ENCODE peak calls at places on chromosomes 1 and 21, in nine cellular contexts. N is transverse colon, H is fibroblast of lung, U is colonic mucosa, Q is psoas muscle, C is uterus, Z is lower lobe of right lung, Y is breast epithelium, V is HCT116. M is an unnamed sample.

GRCh38 chr1:36342426-36343185 is 19.2 kb upstream of the EVA1B start:
- DNase-seq in N (peak), H (peak), U (peak), Q (peak), C (peak), Z (peak), Y (no peak), V (no peak), M (peak)

GRCh38 chr1:8170059-8170835 is 144.1 kb upstream of the ERRFI1 start:
- DNase-seq in N (no peak), H (no peak), U (peak), Q (peak), C (no peak), Z (no peak), Y (no peak), V (no peak), M (no peak)

GRCh38 chr1:187617776-187618175 is 789.0 kb downstream of the PLA2G4A start:
- DNase-seq in N (no peak), H (no peak), U (no peak), Q (no peak), C (no peak), Z (no peak), Y (no peak), V (no peak), M (no peak)

GRCh38 chr1:168348146-168348709 is 67.6 kb downstream of the TBX19 start:
- DNase-seq in N (no peak), H (peak), U (no peak), Q (no peak), C (no peak), Z (no peak), Y (no peak), V (peak), M (no peak)

GRCh38 chr21:44728716-44729115 is 17.3 kb upstream of the TSPEAR start:
- DNase-seq in N (no peak), H (no peak), U (no peak), Q (no peak), C (no peak), Z (no peak), Y (no peak), V (no peak), M (no peak)

GRCh38 chr1:85576642-85577420 is 3.7 kb upstream of the CCN1 start:
- DNase-seq in N (peak), H (peak), U (peak), Q (peak), C (peak), Z (peak), Y (peak), V (peak), M (no peak)

GRCh38 chr1:200890818-200891773 is 3.6 kb upstream of the INAVA start:
- DNase-seq in N (peak), H (peak), U (peak), Q (no peak), C (no peak), Z (no peak), Y (no peak), V (peak), M (peak)

GRCh38 chr1:39826583-39826982 is 37.9 kb upstream of the BMP8B start:
- DNase-seq in N (no peak), H (no peak), U (peak), Q (no peak), C (no peak), Z (no peak), Y (no peak), V (no peak), M (no peak)

GRCh38 chr1:154170547-154171221 is 15.8 kb upstream of the NUP210L start:
- DNase-seq in N (no peak), H (no peak), U (no peak), Q (no peak), C (no peak), Z (no peak), Y (no peak), V (no peak), M (no peak)

GRCh38 chr1:68969430-68969829 is 472.5 kb upstream of the DEPDC1 start:
- DNase-seq in N (no peak), H (no peak), U (no peak), Q (no peak), C (no peak), Z (no peak), Y (no peak), V (no peak), M (no peak)

GRCh38 chr1:55231745-55232144 is 16.6 kb upstream of the USP24 start:
- DNase-seq in N (no peak), H (no peak), U (no peak), Q (no peak), C (no peak), Z (no peak), Y (no peak), V (no peak), M (no peak)

GRCh38 chr1:52180176-52180575 is 38.3 kb downstream of the ZFYVE9 start:
- DNase-seq in N (no peak), H (no peak), U (no peak), Q (no peak), C (no peak), Z (no peak), Y (no peak), V (no peak), M (no peak)

GRCh38 chr1:43558346-43558841 is 27.7 kb downstream of the PTPRF start:
- DNase-seq in N (peak), H (peak), U (peak), Q (no peak), C (peak), Z (peak), Y (no peak), V (no peak), M (no peak)

GRCh38 chr21:46431884-46432488 is 26.7 kb upstream of the DIP2A start:
- DNase-seq in N (no peak), H (no peak), U (no peak), Q (peak), C (no peak), Z (peak), Y (no peak), V (no peak), M (peak)

GRCh38 chr1:182351790-182352364 is 39.7 kb downstream of the GLUL start:
- DNase-seq in N (no peak), H (no peak), U (no peak), Q (no peak), C (no peak), Z (no peak), Y (no peak), V (no peak), M (no peak)

GRCh38 chr1:13828454-13829151 is 128.6 kb downstream of the PRDM2 start:
- DNase-seq in N (peak), H (no peak), U (peak), Q (peak), C (no peak), Z (peak), Y (peak), V (peak), M (no peak)

GRCh38 chr21:29436143-29436542 is 137.4 kb downstream of the BACH1 start:
- DNase-seq in N (no peak), H (peak), U (no peak), Q (no peak), C (no peak), Z (no peak), Y (no peak), V (no peak), M (no peak)

GRCh38 chr1:215682232-215682631 is 115.1 kb downstream of the KCTD3 start:
- DNase-seq in N (no peak), H (no peak), U (no peak), Q (no peak), C (no peak), Z (no peak), Y (no peak), V (no peak), M (no peak)

GRCh38 chr1:211830055-211830329 is 571 bp downstream of the LPGAT1 start:
- DNase-seq in N (no peak), H (no peak), U (no peak), Q (no peak), C (no peak), Z (no peak), Y (no peak), V (no peak), M (no peak)

GRCh38 chr1:6273380-6273891 is 12.5 kb upstream of the GPR153 start:
- DNase-seq in N (no peak), H (peak), U (no peak), Q (no peak), C (peak), Z (no peak), Y (no peak), V (no peak), M (no peak)

GRCh38 chr1:245803666-245804037 is 648.9 kb downstream of the KIF26B start:
- DNase-seq in N (no peak), H (no peak), U (no peak), Q (no peak), C (no peak), Z (no peak), Y (no peak), V (no peak), M (no peak)

GRCh38 chr1:245990315-245991022 is 516.6 kb downstream of the SMYD3 start:
- DNase-seq in N (no peak), H (no peak), U (no peak), Q (no peak), C (no peak), Z (no peak), Y (no peak), V (no peak), M (no peak)

GRCh38 chr1:149936992-149937705 is 470 bp upstream of the MTMR11 start:
- DNase-seq in N (peak), H (peak), U (peak), Q (no peak), C (no peak), Z (no peak), Y (no peak), V (peak), M (no peak)

GRCh38 chr1:54861070-54861761 is 25.8 kb downstream of the DHCR24 start:
- DNase-seq in N (no peak), H (no peak), U (no peak), Q (no peak), C (no peak), Z (no peak), Y (no peak), V (no peak), M (no peak)

GRCh38 chr1:211327341-211327921 is 798 bp downstream of the TRAF5 start:
- DNase-seq in N (peak), H (peak), U (peak), Q (no peak), C (peak), Z (no peak), Y (no peak), V (no peak), M (no peak)

GRCh38 chr1:171884475-171884874 is 43.2 kb downstream of the DNM3 start:
- DNase-seq in N (no peak), H (no peak), U (no peak), Q (no peak), C (no peak), Z (no peak), Y (no peak), V (no peak), M (no peak)

GRCh38 chr1:209689484-209689883 is 14.3 kb downstream of the G0S2 start:
- DNase-seq in N (no peak), H (no peak), U (peak), Q (no peak), C (no peak), Z (no peak), Y (no peak), V (no peak), M (no peak)

GRCh38 chr1:110607663-110608230 is 1.6 kb upstream of the KCNA2 start:
- DNase-seq in N (no peak), H (no peak), U (no peak), Q (no peak), C (no peak), Z (no peak), Y (no peak), V (no peak), M (no peak)

GRCh38 chr1:62870148-62870547 is 86.2 kb downstream of the ATG4C start:
- DNase-seq in N (no peak), H (peak), U (no peak), Q (no peak), C (no peak), Z (no peak), Y (no peak), V (no peak), M (no peak)

GRCh38 chr1:179825201-179825600 is 52.4 kb downstream of the TOR1AIP2 start:
- DNase-seq in N (no peak), H (no peak), U (no peak), Q (peak), C (no peak), Z (no peak), Y (no peak), V (no peak), M (no peak)

GRCh38 chr1:213947200-213947775 is 40.5 kb upstream of the PROX1 start:
- DNase-seq in N (no peak), H (no peak), U (peak), Q (no peak), C (no peak), Z (no peak), Y (no peak), V (no peak), M (no peak)

GRCh38 chr1:90717665-90718410 is 736 bp upstream of the BARHL2 start:
- DNase-seq in N (peak), H (peak), U (peak), Q (no peak), C (no peak), Z (no peak), Y (no peak), V (no peak), M (no peak)

GRCh38 chr21:31530364-31530763 is 129.1 kb upstream of the SOD1 start:
- DNase-seq in N (no peak), H (no peak), U (no peak), Q (no peak), C (no peak), Z (no peak), Y (no peak), V (no peak), M (no peak)

GRCh38 chr1:37465596-37466517 is 8.5 kb upstream of the ZC3H12A start:
- DNase-seq in N (no peak), H (peak), U (no peak), Q (no peak), C (no peak), Z (no peak), Y (no peak), V (no peak), M (no peak)

GRCh38 chr1:36115931-36116330 is 9.1 kb downstream of the COL8A2 start:
- DNase-seq in N (no peak), H (no peak), U (no peak), Q (no peak), C (no peak), Z (no peak), Y (no peak), V (no peak), M (no peak)

GRCh38 chr1:56339786-56340465 is 239.4 kb downstream of the PLPP3 start:
- DNase-seq in N (no peak), H (peak), U (no peak), Q (no peak), C (no peak), Z (no peak), Y (no peak), V (no peak), M (no peak)

GRCh38 chr1:29381426-29381825 is 145.1 kb downstream of the PTPRU start:
- DNase-seq in N (no peak), H (no peak), U (no peak), Q (no peak), C (no peak), Z (no peak), Y (no peak), V (no peak), M (no peak)

GRCh38 chr1:29382851-29383588 is 146.7 kb downstream of the PTPRU start:
- DNase-seq in N (no peak), H (no peak), U (no peak), Q (no peak), C (no peak), Z (no peak), Y (no peak), V (no peak), M (no peak)

GRCh38 chr1:29380532-29380931 is 144.2 kb downstream of the PTPRU start:
- DNase-seq in N (no peak), H (peak), U (no peak), Q (no peak), C (no peak), Z (no peak), Y (no peak), V (no peak), M (no peak)

GRCh38 chr1:29383972-29384371 is 147.7 kb downstream of the PTPRU start:
- DNase-seq in N (no peak), H (peak), U (no peak), Q (no peak), C (no peak), Z (no peak), Y (no peak), V (no peak), M (no peak)

DNA sequence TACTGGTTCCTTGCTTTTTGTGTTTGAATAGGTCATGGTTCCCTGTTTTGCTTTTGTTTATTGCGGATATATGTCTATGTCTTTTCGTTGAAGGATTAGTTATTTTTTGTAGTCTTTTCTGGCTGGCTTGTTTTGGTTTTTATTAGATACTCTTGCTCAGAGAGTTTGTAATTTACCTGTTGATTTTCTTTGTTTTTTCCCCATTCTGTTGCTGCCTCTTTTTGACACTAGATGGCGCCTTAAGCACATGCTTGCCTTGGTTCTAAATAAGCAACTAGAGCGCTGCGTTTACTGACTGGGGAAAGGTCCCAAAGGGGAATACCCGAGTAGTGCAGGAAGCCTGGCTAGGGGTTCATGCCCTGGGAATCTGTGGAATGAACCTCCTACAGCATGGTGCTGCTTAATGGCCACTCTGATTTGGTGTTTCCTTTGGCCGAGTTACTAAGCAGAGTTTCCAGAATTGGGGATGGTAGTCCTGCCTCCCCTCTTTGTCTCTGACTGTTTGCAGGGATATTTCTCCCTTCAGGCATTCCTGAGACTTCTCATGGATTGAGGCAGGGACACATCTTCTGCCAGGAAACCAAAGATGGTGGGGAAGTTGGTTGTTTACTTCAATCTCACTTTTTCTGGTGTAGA is 143.2 kb downstream of the PTPRU start:
- DNase-seq in N (no peak), H (peak), U (no peak), Q (no peak), C (no peak), Z (no peak), Y (no peak), V (peak), M (peak)
- TF ChIP-seq CTCF in N (peak), H (peak), U (peak), Q (peak), C (no peak), Z (peak), Y (no peak), V (peak), M (peak)

DNA sequence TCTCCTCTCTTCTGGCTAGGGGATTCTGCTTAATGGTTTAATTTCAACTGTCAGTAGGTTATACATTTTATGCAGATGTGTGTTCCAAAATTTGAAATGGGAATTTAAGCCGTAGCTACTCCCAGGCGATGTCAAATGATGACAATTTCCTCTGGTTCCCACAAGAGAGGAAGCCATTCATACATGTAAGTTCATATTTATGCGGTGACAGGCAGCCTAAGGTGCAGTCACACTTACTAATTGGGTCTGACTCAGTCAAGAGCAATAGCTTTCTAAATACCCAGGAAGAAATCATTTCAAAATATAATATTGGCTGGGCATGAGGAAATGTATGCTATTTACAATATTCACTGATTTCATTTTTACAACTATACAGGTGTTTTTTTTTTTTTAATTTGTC is 1.3 kb downstream of the DSCAM start:
- DNase-seq in N (no peak), H (no peak), U (no peak), Q (no peak), C (no peak), Z (no peak), Y (no peak), V (no peak), M (no peak)
- H3K27ac ChIP-seq in N (no peak), H (no peak), U (no peak), Q (no peak), C (no peak), Z (no peak), Y (no peak), V (no peak), M (no peak)

DNA sequence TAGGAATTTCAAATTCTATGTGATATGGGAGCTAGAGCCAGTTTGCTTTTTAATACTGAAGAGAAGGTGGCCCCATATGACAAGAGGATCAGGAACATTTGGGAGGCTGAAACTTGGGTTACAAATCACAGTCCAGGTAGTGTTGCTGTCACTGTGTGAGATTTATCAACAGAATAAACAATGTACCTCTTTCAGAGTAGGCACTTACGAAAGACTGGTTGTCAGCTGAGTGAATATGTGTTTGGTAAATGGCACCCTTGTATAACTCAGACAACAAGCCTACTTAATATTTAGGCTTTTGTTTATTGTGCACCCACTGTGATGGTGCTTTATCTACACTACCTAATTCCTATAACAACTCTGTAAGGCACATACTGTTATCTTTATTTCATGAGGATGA is 7.4 kb upstream of the HAO2 start:
- DNase-seq in N (no peak), H (no peak), U (no peak), Q (no peak), C (no peak), Z (no peak), Y (no peak), V (no peak), M (no peak)
- H3K4me3 ChIP-seq in N (no peak), H (no peak), U (no peak), Q (no peak), C (no peak), Z (no peak), Y (no peak), V (no peak), M (no peak)

GRCh38 chr1:204480515-204480914 is 14.1 kb downstream of the PIK3C2B start:
- DNase-seq in N (no peak), H (no peak), U (no peak), Q (no peak), C (no peak), Z (no peak), Y (no peak), V (no peak), M (no peak)
- TF ChIP-seq CTCF in N (no peak), H (no peak), U (no peak), Q (no peak), C (no peak), Z (no peak), Y (no peak), V (no peak), M (no peak)

GRCh38 chr1:22537441-22538139 is 25.7 kb upstream of the EPHA8 start:
- DNase-seq in N (no peak), H (no peak), U (no peak), Q (peak), C (no peak), Z (no peak), Y (no peak), V (no peak), M (no peak)

GRCh38 chr1:22542886-22543285 is 20.4 kb upstream of the EPHA8 start:
- DNase-seq in N (no peak), H (no peak), U (no peak), Q (no peak), C (no peak), Z (no peak), Y (no peak), V (no peak), M (no peak)

GRCh38 chr1:22540311-22540710 is 23.0 kb upstream of the EPHA8 start:
- DNase-seq in N (no peak), H (no peak), U (no peak), Q (no peak), C (no peak), Z (no peak), Y (no peak), V (no peak), M (no peak)

GRCh38 chr1:22536506-22536905 is 26.8 kb upstream of the EPHA8 start:
- DNase-seq in N (no peak), H (peak), U (no peak), Q (peak), C (no peak), Z (no peak), Y (no peak), V (no peak), M (no peak)

DNA sequence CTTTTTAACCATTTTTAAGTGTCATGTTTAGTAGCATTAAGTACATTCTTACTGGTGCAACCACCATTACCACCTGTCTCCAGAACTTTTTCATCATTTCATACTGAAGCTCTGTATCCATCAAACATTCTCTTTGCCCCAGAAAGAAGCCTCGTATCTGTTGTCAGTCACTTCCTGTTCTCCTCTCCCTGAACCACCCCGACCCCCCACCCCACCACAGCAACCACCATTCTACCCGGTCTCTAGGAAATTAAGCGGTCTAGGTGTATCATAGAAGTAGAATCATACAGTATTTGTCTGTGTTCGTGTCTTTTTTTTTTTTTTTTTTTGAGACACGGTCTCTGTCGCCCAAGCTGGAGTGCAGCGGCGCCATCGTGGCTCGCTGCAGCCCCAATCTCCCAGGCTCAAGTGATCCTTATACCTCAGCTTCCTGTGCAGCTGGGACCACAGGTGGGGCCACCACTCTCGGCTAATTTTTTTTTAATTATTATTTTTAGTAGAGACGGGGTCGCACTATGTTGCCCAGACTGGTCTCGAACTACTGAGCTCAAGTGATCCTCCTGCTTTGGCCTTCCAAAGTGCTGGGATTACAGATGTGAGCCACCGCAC is 23.7 kb upstream of the EPHA8 start:
- DNase-seq in N (no peak), H (no peak), U (no peak), Q (no peak), C (no peak), Z (no peak), Y (no peak), V (no peak), M (no peak)
- H3K27ac ChIP-seq in N (no peak), H (no peak), U (no peak), Q (no peak), C (no peak), Z (no peak), Y (no peak), V (no peak), M (no peak)